ENCODE peak calls at places on chromosomes 11 and 22, in ten cellular contexts. U is fibroblast of lung, T is cardiac muscle cell, F is heart right ventricle, X is ovary, B is A549, I is HCT116, H is heart left ventricle, L is esophagus muscularis mucosa, G is left ventricle myocardium inferior. K is an unnamed sample. For H3K4me1, the result is how much of the 10 kb centered on the place peaks cover.

GRCh38 chr11:27313157-27313821 is 49.7 kb downstream of the CCDC34 start:
- DNase-seq in U (no peak), G (no peak), I (no peak), L (no peak), T (no peak), B (no peak), H (no peak), F (no peak), X (no peak), K (no peak)

GRCh38 chr11:88304352-88304751 is 33.2 kb downstream of the CTSC start:
- DNase-seq in I (no peak), U (no peak), F (no peak), L (no peak), B (no peak), G (no peak), H (no peak), X (no peak), T (no peak), K (no peak)

GRCh38 chr11:14075118-14075601 is 112.6 kb downstream of the SPON1 start:
- DNase-seq in H (no peak), F (no peak), G (no peak), B (no peak), I (no peak), T (no peak), X (no peak), U (no peak), L (peak), K (peak)

GRCh38 chr11:122365545-122366380 is 249.7 kb upstream of the BLID start:
- DNase-seq in L (no peak), H (no peak), F (peak), U (no peak), I (no peak), G (no peak), B (no peak), X (no peak), T (no peak), K (no peak)

GRCh38 chr22:26592368-26593015 is 2.6 kb upstream of the TPST2 start:
- DNase-seq in H (no peak), B (no peak), X (no peak), L (no peak), U (no peak), I (no peak), T (no peak), F (no peak), G (no peak), K (peak)

GRCh38 chr11:117045956-117046355 is 52.3 kb downstream of the SIK3 start:
- DNase-seq in U (peak), L (no peak), H (no peak), G (no peak), B (no peak), I (no peak), X (no peak), F (no peak), T (peak), K (no peak)

GRCh38 chr11:119188067-119188466 is 2.8 kb downstream of the NHERF4 start:
- DNase-seq in F (no peak), H (no peak), X (no peak), B (no peak), T (no peak), G (no peak), I (no peak), U (no peak), L (no peak), K (no peak)

GRCh38 chr11:64788321-64789215 is 10.2 kb upstream of the SF1 start:
- DNase-seq in X (no peak), T (no peak), L (no peak), U (no peak), F (no peak), H (no peak), B (no peak), I (no peak), G (no peak), K (no peak)

GRCh38 chr11:121466063-121466794 is 13.5 kb upstream of the SORL1-AS1 start:
- DNase-seq in X (peak), F (peak), G (peak), H (peak), L (peak), I (peak), T (peak), U (peak), B (peak), K (no peak)

GRCh38 chr11:1203505-1204271 is 19.2 kb upstream of the MUC5B start:
- DNase-seq in F (no peak), U (no peak), B (no peak), T (no peak), X (no peak), G (peak), L (no peak), I (peak), H (no peak), K (no peak)

GRCh38 chr22:17767236-17768065 is 6.8 kb downstream of the BID start:
- DNase-seq in B (no peak), U (no peak), X (no peak), G (no peak), L (no peak), I (no peak), T (no peak), F (no peak), H (no peak), K (peak)

GRCh38 chr22:40176921-40177737 is 596 bp upstream of the TNRC6B start:
- DNase-seq in L (no peak), G (peak), X (peak), B (no peak), U (peak), T (peak), H (no peak), F (no peak), I (no peak), K (peak)

GRCh38 chr11:32136654-32137053 is 45.8 kb downstream of the RCN1 start:
- DNase-seq in L (no peak), T (no peak), F (no peak), H (no peak), U (no peak), B (no peak), X (no peak), G (no peak), I (no peak), K (no peak)

GRCh38 chr11:117417856-117418255 is 90.2 kb downstream of the CEP164 start:
- DNase-seq in F (no peak), T (no peak), U (no peak), G (no peak), L (no peak), I (no peak), H (no peak), X (no peak), B (no peak), K (no peak)

GRCh38 chr11:89529619-89530018 is 38.4 kb upstream of the NOX4 start:
- DNase-seq in H (no peak), T (no peak), G (no peak), B (no peak), L (no peak), U (no peak), F (no peak), I (no peak), X (no peak), K (no peak)

GRCh38 chr11:103832762-103833161 is 203.7 kb upstream of the DDI1 start:
- DNase-seq in G (no peak), L (no peak), I (no peak), F (no peak), H (no peak), X (no peak), U (peak), T (no peak), B (no peak), K (no peak)
- H3K4me1 ChIP-seq in G (under half), L (under half), I (under half), F (under half), H (under half), X (under half), U (under half), T (under half), B (under half), K (under half)

GRCh38 chr22:35315855-35316745 is 16.4 kb downstream of the TOM1 start:
- DNase-seq in I (no peak), X (peak), F (peak), L (no peak), B (no peak), U (no peak), T (no peak), G (peak), H (peak), K (no peak)
- H3K4me1 ChIP-seq in I (under half), X (under half), F (half or more), L (under half), B (under half), U (under half), T (under half), G (half or more), H (half or more), K (half or more)

GRCh38 chr11:44582641-44583352 is 17.3 kb downstream of the CD82 start:
- DNase-seq in T (no peak), G (no peak), B (no peak), I (no peak), X (no peak), L (no peak), U (no peak), H (no peak), F (no peak), K (no peak)
- H3K4me1 ChIP-seq in T (under half), G (half or more), B (under half), I (under half), X (under half), L (under half), U (under half), H (half or more), F (half or more), K (half or more)

GRCh38 chr11:67367014-67367835 is 6.2 kb downstream of the CLCF1 start:
- DNase-seq in U (peak), B (no peak), T (peak), F (no peak), X (peak), G (no peak), H (no peak), I (no peak), L (no peak), K (no peak)
- H3K4me1 ChIP-seq in U (under half), B (half or more), T (under half), F (under half), X (under half), G (under half), H (under half), I (half or more), L (under half), K (half or more)

GRCh38 chr11:44573333-44573732 is 7.9 kb downstream of the CD82 start:
- DNase-seq in H (no peak), G (no peak), F (no peak), L (no peak), X (no peak), U (no peak), T (no peak), B (no peak), I (no peak), K (no peak)
- H3K4me1 ChIP-seq in H (half or more), G (half or more), F (under half), L (under half), X (under half), U (under half), T (under half), B (under half), I (under half), K (half or more)